ENCODE peak calls at places on chromosome 17, in four cellular contexts. One of them, this sample, is unnamed. For H3K4me1, the result is how much of the 10 kb centered on the place peaks cover.

GRCh38 chr17:31424944-31425582 is 33.6 kb downstream of the RAB11FIP4 start:
- DNase-seq in IMR-90: peak
- DNase-seq in ascending aorta: no peak
- DNase-seq in testis: no peak
- DNase-seq in this sample: peak

GRCh38 chr17:4208228-4208627 is 55.6 kb downstream of the ANKFY1 start:
- DNase-seq in ascending aorta: no peak
- DNase-seq in testis: no peak
- DNase-seq in IMR-90: peak
- DNase-seq in this sample: no peak

GRCh38 chr17:69246726-69247375 is 18.2 kb upstream of the ABCA10 start:
- DNase-seq in testis: no peak
- DNase-seq in IMR-90: peak
- DNase-seq in ascending aorta: no peak
- DNase-seq in this sample: no peak

GRCh38 chr17:79909121-79909520 is 69.9 kb upstream of the CBX4 start:
- DNase-seq in IMR-90: no peak
- DNase-seq in ascending aorta: no peak
- DNase-seq in testis: no peak
- DNase-seq in this sample: no peak

GRCh38 chr17:29931253-29931932 is 1.4 kb upstream of the SSH2 start:
- DNase-seq in IMR-90: peak
- DNase-seq in ascending aorta: no peak
- DNase-seq in testis: peak
- DNase-seq in this sample: peak

GRCh38 chr17:72358465-72358864 is 237.6 kb downstream of the SOX9 start:
- DNase-seq in ascending aorta: no peak
- DNase-seq in testis: no peak
- DNase-seq in IMR-90: peak
- DNase-seq in this sample: no peak

GRCh38 chr17:33976816-33977215 is 278.3 kb upstream of the CCL2 start:
- DNase-seq in testis: no peak
- DNase-seq in ascending aorta: no peak
- DNase-seq in IMR-90: no peak
- DNase-seq in this sample: peak

GRCh38 chr17:48747445-48748363 is 19.2 kb upstream of the HOXB13 start:
- DNase-seq in IMR-90: no peak
- DNase-seq in ascending aorta: no peak
- DNase-seq in testis: no peak
- DNase-seq in this sample: no peak

GRCh38 chr17:15479697-15480096 is 12.3 kb upstream of the CDRT4 start:
- DNase-seq in ascending aorta: no peak
- DNase-seq in IMR-90: peak
- DNase-seq in testis: no peak
- DNase-seq in this sample: no peak

GRCh38 chr17:9298776-9299295 is 276.8 kb downstream of the STX8 start:
- DNase-seq in IMR-90: no peak
- DNase-seq in testis: no peak
- DNase-seq in ascending aorta: no peak
- DNase-seq in this sample: no peak

GRCh38 chr17:42577532-42578281 is at the start of gene PSMC3IP:
- DNase-seq in ascending aorta: peak
- DNase-seq in IMR-90: peak
- DNase-seq in testis: peak
- DNase-seq in this sample: peak

GRCh38 chr17:39781028-39781800 is 43.5 kb downstream of the GRB7 start:
- DNase-seq in IMR-90: no peak
- DNase-seq in testis: no peak
- DNase-seq in ascending aorta: no peak
- DNase-seq in this sample: no peak

GRCh38 chr17:63946440-63947363 is 14.6 kb upstream of the CD79B start:
- DNase-seq in testis: peak
- DNase-seq in IMR-90: peak
- DNase-seq in ascending aorta: no peak
- DNase-seq in this sample: peak

GRCh38 chr17:82031303-82031884 is at the start of gene RAC3:
- DNase-seq in testis: no peak
- DNase-seq in ascending aorta: no peak
- DNase-seq in IMR-90: peak
- DNase-seq in this sample: peak

GRCh38 chr17:8426094-8426720 is 9.5 kb upstream of the NDEL1 start:
- DNase-seq in testis: no peak
- DNase-seq in IMR-90: no peak
- DNase-seq in ascending aorta: no peak
- DNase-seq in this sample: no peak

GRCh38 chr17:83086907-83087787 is 7.7 kb downstream of the METRNL start:
- DNase-seq in IMR-90: no peak
- DNase-seq in ascending aorta: no peak
- DNase-seq in testis: no peak
- DNase-seq in this sample: no peak

GRCh38 chr17:9937164-9937835 is 32.2 kb upstream of the RCVRN start:
- DNase-seq in testis: peak
- DNase-seq in ascending aorta: no peak
- DNase-seq in IMR-90: no peak
- DNase-seq in this sample: no peak

GRCh38 chr17:8843344-8843743 is 24.1 kb downstream of the PIK3R6 start:
- DNase-seq in ascending aorta: no peak
- DNase-seq in testis: no peak
- DNase-seq in IMR-90: no peak
- DNase-seq in this sample: no peak

GRCh38 chr17:70357196-70357595 is 187.9 kb downstream of the KCNJ2 start:
- DNase-seq in ascending aorta: no peak
- DNase-seq in IMR-90: no peak
- DNase-seq in testis: no peak
- DNase-seq in this sample: no peak

GRCh38 chr17:7988750-7989178 is 13.7 kb upstream of the GUCY2D start:
- DNase-seq in ascending aorta: no peak
- DNase-seq in testis: peak
- DNase-seq in IMR-90: peak
- DNase-seq in this sample: peak

GRCh38 chr17:3798273-3799180 is 2.5 kb downstream of the ITGAE start:
- DNase-seq in IMR-90: no peak
- DNase-seq in testis: peak
- DNase-seq in ascending aorta: no peak
- DNase-seq in this sample: no peak

GRCh38 chr17:70017112-70017511 is 57.9 kb upstream of the KCNJ16 start:
- DNase-seq in IMR-90: no peak
- DNase-seq in testis: no peak
- DNase-seq in ascending aorta: no peak
- DNase-seq in this sample: no peak

GRCh38 chr17:199195-199604 is 17.8 kb upstream of the DOC2B start:
- DNase-seq in ascending aorta: no peak
- DNase-seq in testis: peak
- DNase-seq in IMR-90: peak
- DNase-seq in this sample: no peak

GRCh38 chr17:19766421-19767270 is 18.5 kb upstream of the ALDH3A1 start:
- DNase-seq in IMR-90: peak
- DNase-seq in testis: peak
- DNase-seq in ascending aorta: no peak
- DNase-seq in this sample: peak

GRCh38 chr17:40298726-40299125 is 10.3 kb upstream of the RARA start:
- DNase-seq in ascending aorta: no peak
- DNase-seq in testis: no peak
- DNase-seq in IMR-90: peak
- DNase-seq in this sample: no peak

GRCh38 chr17:921161-921560 is 58.4 kb downstream of the NXN start:
- DNase-seq in ascending aorta: no peak
- DNase-seq in testis: no peak
- DNase-seq in IMR-90: peak
- DNase-seq in this sample: no peak

GRCh38 chr17:38451840-38452529 is 23.7 kb downstream of the ARHGAP23 start:
- DNase-seq in ascending aorta: no peak
- DNase-seq in testis: no peak
- DNase-seq in IMR-90: peak
- DNase-seq in this sample: no peak

GRCh38 chr17:33163827-33164555 is 129.1 kb downstream of the ASIC2 start:
- DNase-seq in testis: peak
- DNase-seq in ascending aorta: no peak
- DNase-seq in IMR-90: no peak
- DNase-seq in this sample: no peak

GRCh38 chr17:48052956-48053757 is 5.0 kb downstream of the NFE2L1 start:
- DNase-seq in testis: peak
- DNase-seq in IMR-90: peak
- DNase-seq in ascending aorta: peak
- DNase-seq in this sample: peak

GRCh38 chr17:29444589-29444988 is 54.4 kb downstream of the TAOK1 start:
- DNase-seq in testis: no peak
- DNase-seq in IMR-90: peak
- DNase-seq in ascending aorta: no peak
- DNase-seq in this sample: no peak

GRCh38 chr17:50609376-50610074 is 25.2 kb upstream of the ABCC3 start:
- DNase-seq in ascending aorta: no peak
- DNase-seq in testis: no peak
- DNase-seq in IMR-90: no peak
- DNase-seq in this sample: no peak

GRCh38 chr17:42016411-42016831 is 818 bp downstream of the DNAJC7 start:
- DNase-seq in IMR-90: peak
- DNase-seq in ascending aorta: no peak
- DNase-seq in testis: peak
- DNase-seq in this sample: no peak

GRCh38 chr17:39926588-39927100 is 757 bp downstream of the ORMDL3 start:
- DNase-seq in ascending aorta: no peak
- DNase-seq in IMR-90: no peak
- DNase-seq in testis: peak
- DNase-seq in this sample: no peak

GRCh38 chr17:42312035-42312284 is 23.7 kb downstream of the STAT5A start:
- DNase-seq in testis: no peak
- DNase-seq in ascending aorta: no peak
- DNase-seq in IMR-90: no peak
- DNase-seq in this sample: no peak

GRCh38 chr17:17497065-17497844 is 1.1 kb upstream of the RASD1 start:
- DNase-seq in ascending aorta: no peak
- DNase-seq in IMR-90: no peak
- DNase-seq in testis: no peak
- DNase-seq in this sample: no peak

GRCh38 chr17:81909966-81910839 is 996 bp downstream of the PCYT2 start:
- DNase-seq in testis: no peak
- DNase-seq in ascending aorta: no peak
- DNase-seq in IMR-90: no peak
- DNase-seq in this sample: no peak

GRCh38 chr17:77418609-77419008 is 277.8 kb downstream of the SEC14L1 start:
- DNase-seq in IMR-90: no peak
- DNase-seq in ascending aorta: no peak
- DNase-seq in testis: no peak
- DNase-seq in this sample: no peak
- H3K4me1 ChIP-seq in IMR-90: under half
- H3K4me1 ChIP-seq in ascending aorta: under half
- H3K4me1 ChIP-seq in testis: under half
- H3K4me1 ChIP-seq in this sample: under half

GRCh38 chr17:57730026-57730701 is 14.9 kb downstream of the CCDC182 start:
- DNase-seq in ascending aorta: no peak
- DNase-seq in testis: no peak
- DNase-seq in IMR-90: no peak
- DNase-seq in this sample: no peak
- H3K4me1 ChIP-seq in ascending aorta: under half
- H3K4me1 ChIP-seq in testis: under half
- H3K4me1 ChIP-seq in IMR-90: under half
- H3K4me1 ChIP-seq in this sample: under half

DNA sequence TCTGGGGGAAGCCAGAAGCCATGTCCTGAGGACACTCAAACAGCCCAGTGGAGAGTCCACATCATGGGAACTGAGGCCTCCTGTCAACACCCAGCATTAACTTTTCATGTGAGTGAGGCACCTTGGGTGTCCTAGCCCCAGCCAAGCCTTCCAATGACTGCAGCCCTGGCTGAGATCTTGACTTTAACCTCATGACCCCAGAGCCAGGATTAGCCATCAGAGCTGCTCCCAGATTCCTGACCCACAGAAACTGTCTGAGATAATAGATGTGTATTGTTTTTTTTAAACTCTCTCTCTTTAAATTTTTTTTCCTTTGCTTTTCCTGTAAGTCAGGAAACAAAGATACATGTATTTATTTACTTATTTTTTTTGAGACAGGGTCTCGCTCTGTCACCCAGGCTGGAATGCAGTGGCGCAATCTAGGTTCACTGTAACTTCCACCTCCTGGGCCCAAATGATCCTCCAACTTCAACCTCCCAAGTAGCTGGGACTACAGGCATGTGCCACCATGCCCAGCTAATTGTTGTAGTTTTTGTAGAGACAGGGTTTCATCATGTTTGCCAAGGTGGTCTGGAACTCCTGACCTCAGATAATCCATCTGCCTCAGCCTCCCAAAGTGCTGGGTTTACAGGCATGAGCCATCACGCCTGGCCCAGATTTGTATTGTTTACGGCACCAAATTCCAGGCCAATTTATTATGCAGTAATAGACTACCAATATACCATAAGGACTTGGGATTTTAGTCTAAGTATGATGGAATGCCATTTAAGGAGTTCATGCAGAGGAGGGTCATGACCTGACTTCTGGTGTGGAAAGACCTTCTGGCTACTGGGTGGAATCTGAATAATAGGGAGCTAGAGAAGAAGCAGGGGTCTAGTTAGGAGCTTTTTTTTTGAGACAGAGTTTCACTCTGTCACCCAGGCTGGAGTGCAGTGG is 14.0 kb upstream of the TMEM94 start:
- DNase-seq in ascending aorta: no peak
- DNase-seq in IMR-90: no peak
- DNase-seq in testis: no peak
- DNase-seq in this sample: no peak
- H3K4me1 ChIP-seq in ascending aorta: under half
- H3K4me1 ChIP-seq in IMR-90: under half
- H3K4me1 ChIP-seq in testis: under half
- H3K4me1 ChIP-seq in this sample: under half

DNA sequence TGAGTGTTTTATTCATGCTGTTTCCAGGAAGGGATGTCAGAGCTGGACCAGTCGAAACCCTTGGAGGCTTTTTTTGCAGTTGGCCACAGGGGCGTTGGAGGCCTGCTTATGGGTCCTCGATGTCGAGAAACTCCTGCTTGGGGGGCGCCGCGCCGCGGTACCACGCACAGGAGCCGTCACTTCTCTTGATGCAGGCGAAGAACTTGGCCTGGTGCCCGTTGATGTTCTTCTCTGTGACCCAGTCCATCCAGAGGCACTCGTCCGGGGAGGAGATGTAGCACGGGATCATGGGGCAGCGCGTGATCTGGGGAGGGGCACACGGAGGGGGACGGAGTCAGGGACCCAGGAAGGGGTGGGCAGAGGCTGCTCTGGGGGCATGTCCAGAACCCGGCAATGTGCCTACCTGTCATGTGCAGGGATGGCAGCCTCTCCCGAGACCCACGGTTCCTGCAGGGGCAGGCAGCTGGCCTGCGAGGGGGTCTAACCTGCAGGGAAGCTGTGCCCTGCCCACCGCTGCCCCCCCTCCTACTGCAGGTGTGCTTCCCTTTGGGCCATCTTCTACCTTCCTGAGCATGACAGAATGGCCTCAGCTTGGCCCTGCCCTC is 15.0 kb upstream of the USP36 start:
- DNase-seq in testis: no peak
- DNase-seq in IMR-90: no peak
- DNase-seq in ascending aorta: no peak
- DNase-seq in this sample: no peak
- H3K4me1 ChIP-seq in testis: under half
- H3K4me1 ChIP-seq in IMR-90: under half
- H3K4me1 ChIP-seq in ascending aorta: under half
- H3K4me1 ChIP-seq in this sample: under half

GRCh38 chr17:57114085-57114673 is 29.1 kb downstream of the AKAP1 start:
- DNase-seq in testis: peak
- DNase-seq in ascending aorta: no peak
- DNase-seq in IMR-90: peak
- DNase-seq in this sample: peak
- H3K4me1 ChIP-seq in testis: under half
- H3K4me1 ChIP-seq in ascending aorta: under half
- H3K4me1 ChIP-seq in IMR-90: under half
- H3K4me1 ChIP-seq in this sample: under half